ENCODE peak calls at places on chromosomes 4 and X, in four cellular contexts. X, E, A and R are unnamed samples.

GRCh38 chrX:154460326-154460725 is 2.2 kb downstream of the PLXNA3 start:
- DNase-seq in X (no peak), E (no peak), A (no peak), R (no peak)

GRCh38 chr4:98204236-98204553 is 57.0 kb upstream of the RAP1GDS1 start:
- DNase-seq in X (no peak), E (no peak), A (no peak), R (peak)

GRCh38 chrX:134761788-134762187 is 103.5 kb upstream of the PLAC1 start:
- DNase-seq in X (no peak), E (no peak), A (no peak), R (peak)

GRCh38 chr4:87103691-87104187 is 116.7 kb downstream of the KLHL8 start:
- DNase-seq in X (no peak), E (no peak), A (no peak), R (no peak)

GRCh38 chrX:9383655-9384054 is 81.2 kb upstream of the TBL1X start:
- DNase-seq in X (no peak), E (no peak), A (no peak), R (no peak)

GRCh38 chr4:102735578-102735977 is 25.2 kb downstream of the MANBA start:
- DNase-seq in X (no peak), E (no peak), A (no peak), R (no peak)

GRCh38 chr4:42397256-42397634 is at the start of gene SHISA3:
- DNase-seq in X (no peak), E (no peak), A (no peak), R (peak)

GRCh38 chrX:23883737-23884354 is 23.9 kb downstream of the APOO start:
- DNase-seq in X (no peak), E (peak), A (no peak), R (no peak)

GRCh38 chrX:109362101-109362500 is 119.8 kb downstream of the GUCY2F start:
- DNase-seq in X (no peak), E (no peak), A (no peak), R (no peak)

GRCh38 chrX:22373766-22374165 is 101.1 kb downstream of the CBLL2 start:
- DNase-seq in X (no peak), E (no peak), A (no peak), R (no peak)

GRCh38 chr4:76690906-76691275 is 207.1 kb downstream of the SOWAHB start:
- DNase-seq in X (no peak), E (no peak), A (no peak), R (no peak)

GRCh38 chrX:39499996-39500395 is 597.8 kb downstream of the BCOR start:
- DNase-seq in X (no peak), E (no peak), A (no peak), R (no peak)

GRCh38 chr4:106652095-106652494 is 283.5 kb upstream of the GIMD1 start:
- DNase-seq in X (no peak), E (no peak), A (no peak), R (no peak)

GRCh38 chrX:104430720-104431119 is 135.3 kb upstream of the IL1RAPL2 start:
- DNase-seq in X (no peak), E (no peak), A (no peak), R (no peak)

GRCh38 chrX:107712231-107713204 is 63.1 kb downstream of the TSC22D3 start:
- DNase-seq in X (no peak), E (no peak), A (no peak), R (no peak)

GRCh38 chrX:42978655-42979379 is 200.9 kb upstream of the PPP1R2C start:
- DNase-seq in X (no peak), E (no peak), A (no peak), R (no peak)

DNA sequence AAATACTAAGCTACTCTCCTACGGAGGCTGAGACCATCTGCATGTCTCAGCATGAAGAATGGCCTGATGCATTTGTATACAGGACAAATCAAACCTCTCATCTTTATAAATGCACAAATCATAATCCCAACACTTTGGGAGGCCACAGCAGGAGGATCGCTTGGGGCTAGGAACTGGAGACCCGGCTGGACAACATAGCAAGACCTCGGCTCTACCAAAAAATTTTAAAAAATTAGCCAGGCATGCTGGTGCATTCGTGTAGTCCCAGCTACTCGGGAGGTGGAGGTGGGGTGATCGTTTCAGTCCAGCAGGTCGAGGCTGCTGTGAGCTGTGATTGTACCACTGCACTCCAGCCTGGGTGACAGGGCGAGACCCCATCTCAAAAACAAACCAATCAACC is 262.8 kb downstream of the DHRSX start:
- DNase-seq in X (no peak), E (no peak), A (no peak), R (no peak)
- H3K4me3 ChIP-seq in X (no peak), E (no peak), A (no peak), R (no peak)

DNA sequence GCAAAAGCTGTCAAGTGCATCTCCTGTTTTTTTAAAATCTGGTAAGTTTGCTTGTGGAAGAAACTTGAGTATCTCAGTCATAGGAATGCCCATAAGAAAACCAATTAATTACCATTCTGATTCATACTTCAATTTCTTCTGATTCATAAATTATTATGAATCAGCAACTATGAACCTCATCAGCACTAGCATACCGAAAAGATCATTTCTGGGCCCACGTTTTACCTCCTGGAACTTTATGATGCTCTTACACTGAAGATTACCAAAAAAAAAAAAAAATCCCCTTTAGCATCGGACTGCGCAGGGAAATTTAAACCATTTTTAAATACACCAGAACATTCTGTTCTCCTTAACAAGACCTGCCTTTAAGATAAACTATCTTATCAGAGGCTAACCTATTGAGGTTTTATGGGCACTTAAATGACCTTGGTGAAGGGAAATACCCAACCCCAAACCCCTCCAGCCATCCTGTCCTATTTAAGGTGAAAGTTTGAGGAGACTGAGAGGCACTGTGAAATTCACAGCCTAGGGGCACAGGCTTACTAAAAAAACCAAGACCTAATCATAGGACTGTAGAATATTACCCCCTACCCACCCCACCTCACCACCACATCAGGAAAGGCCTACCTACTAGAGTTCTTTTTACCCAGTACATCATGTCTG is 38.2 kb upstream of the ABCG2 start:
- DNase-seq in X (no peak), E (no peak), A (no peak), R (no peak)
- TF ChIP-seq CTCF in X (no peak), E (no peak), A (no peak), R (no peak)

GRCh38 chrX:17525266-17525665 is 150.3 kb downstream of the NHS start:
- DNase-seq in X (no peak), E (no peak), A (no peak), R (no peak)
- H3K4me3 ChIP-seq in X (no peak), E (no peak), A (no peak), R (no peak)

GRCh38 chr4:154491731-154492249 is at the start of gene DCHS2:
- DNase-seq in X (no peak), E (no peak), A (no peak), R (no peak)
- TF ChIP-seq CTCF in X (no peak), E (no peak), A (no peak), R (no peak)

DNA sequence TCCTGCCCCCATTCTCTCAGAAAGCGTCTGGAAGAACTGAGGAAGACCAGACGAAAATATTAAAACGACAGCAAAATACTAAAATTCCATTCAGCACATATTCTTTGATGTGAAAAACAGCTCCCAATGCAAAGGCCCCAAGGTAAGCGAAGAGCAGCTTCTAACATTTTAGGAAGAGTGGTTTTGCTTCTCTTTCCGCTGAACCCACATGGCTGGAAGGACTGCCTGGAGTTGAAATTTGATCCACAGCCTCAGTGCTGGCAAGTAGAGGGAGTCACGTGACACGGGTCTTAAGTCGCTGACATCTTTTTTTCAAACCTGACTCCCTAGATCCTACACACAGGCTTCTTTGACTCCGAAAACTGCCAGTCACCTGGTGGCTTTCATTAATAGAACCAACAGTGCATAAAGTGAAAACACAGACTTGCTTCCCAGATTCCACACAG is at the start of gene FAM13A:
- DNase-seq in X (peak), E (peak), A (peak), R (peak)
- H3K4me3 ChIP-seq in X (peak), E (peak), A (peak), R (no peak)

GRCh38 chrX:111444881-111445280 is 32.9 kb upstream of the DCX start:
- DNase-seq in X (no peak), E (no peak), A (no peak), R (no peak)

GRCh38 chrX:111445485-111445884 is 33.5 kb upstream of the DCX start:
- DNase-seq in X (no peak), E (peak), A (no peak), R (peak)

GRCh38 chrX:111442791-111443190 is 30.8 kb upstream of the DCX start:
- DNase-seq in X (no peak), E (no peak), A (no peak), R (no peak)

GRCh38 chrX:111447298-111447697 is 35.3 kb upstream of the DCX start:
- DNase-seq in X (no peak), E (no peak), A (no peak), R (peak)
- TF ChIP-seq CTCF in X (no peak), E (peak), A (no peak), R (peak)

GRCh38 chr4:150743564-150744342 is 161.8 kb downstream of the MAB21L2 start:
- DNase-seq in X (no peak), E (no peak), A (no peak), R (no peak)
- H3K4me3 ChIP-seq in X (no peak), E (no peak), A (no peak), R (no peak)

GRCh38 chr4:181933471-181933870 is 309.7 kb upstream of the TENM3 start:
- DNase-seq in X (no peak), E (no peak), A (no peak), R (no peak)
- TF ChIP-seq CTCF in X (no peak), E (no peak), A (no peak), R (no peak)

GRCh38 chrX:7084841-7085240 is 62.7 kb upstream of the STS start:
- DNase-seq in X (no peak), E (no peak), A (no peak), R (no peak)

GRCh38 chrX:7086384-7086783 is 61.1 kb upstream of the STS start:
- DNase-seq in X (no peak), E (no peak), A (no peak), R (peak)

GRCh38 chrX:7083021-7083420 is 64.5 kb upstream of the STS start:
- DNase-seq in X (no peak), E (no peak), A (no peak), R (peak)

GRCh38 chrX:7085879-7086278 is 61.6 kb upstream of the STS start:
- DNase-seq in X (no peak), E (no peak), A (no peak), R (no peak)

GRCh38 chrX:7083468-7084396 is 63.8 kb upstream of the STS start:
- DNase-seq in X (peak), E (peak), A (no peak), R (peak)
- H3K4me3 ChIP-seq in X (no peak), E (no peak), A (no peak), R (no peak)

GRCh38 chr4:165112258-165113156 is at the start of gene TMEM192:
- DNase-seq in X (peak), E (peak), A (peak), R (peak)
- TF ChIP-seq CTCF in X (no peak), E (peak), A (peak), R (peak)